ENCODE peak calls at places on chromosomes 13 and 19, in six cellular contexts. P is lower leg skin, E is NB4, D is breast epithelium, R is fibroblast of lung, B is foreskin fibroblast. A is an unnamed sample.

GRCh38 chr19:51799311-51799997 is 4.5 kb downstream of the FPR3 start:
- DNase-seq in R (peak; percentile 97), B (peak; percentile 94), E (peak; percentile 79), P (peak; percentile 87), D (peak; percentile 75), A (peak; percentile 98)

GRCh38 chr13:50236898-50237318 is 221.7 kb downstream of the KCNRG start:
- DNase-seq in P (no peak), R (peak; percentile 80), D (no peak), E (no peak), B (no peak), A (no peak)

GRCh38 chr13:94419304-94419943 is 60.1 kb downstream of the DCT start:
- DNase-seq in E (peak; percentile 14), R (peak; percentile 75), P (no peak), B (peak; percentile 61), D (no peak), A (no peak)

GRCh38 chr19:40177286-40178070 is 13.7 kb upstream of the MAP3K10 start:
- DNase-seq in R (no peak), D (no peak), B (no peak), E (no peak), P (no peak), A (no peak)

GRCh38 chr13:37209621-37210020 is 104.2 kb upstream of the CSNK1A1L start:
- DNase-seq in E (peak; percentile 7), R (peak; percentile 53), P (no peak), B (peak; percentile 36), D (no peak), A (no peak)

GRCh38 chr13:100382787-100383186 is 205.8 kb downstream of the GGACT start:
- DNase-seq in R (peak; percentile 63), E (peak; percentile 56), P (no peak), D (no peak), B (peak; percentile 62), A (no peak)

GRCh38 chr19:2446390-2446789 is 10.4 kb downstream of the LMNB2 start:
- DNase-seq in D (no peak), R (peak; percentile 10), B (no peak), P (no peak), E (no peak), A (no peak)

GRCh38 chr19:30696514-30696913 is 324.3 kb downstream of the ZNF536 start:
- DNase-seq in B (no peak), R (no peak), E (peak; percentile 35), P (no peak), D (no peak), A (no peak)

GRCh38 chr13:99431927-99432636 is 69.2 kb upstream of the TM9SF2 start:
- DNase-seq in B (no peak), R (no peak), E (peak; percentile 26), P (no peak), D (no peak), A (no peak)

GRCh38 chr13:21733475-21734311 is 62.8 kb downstream of the FGF9 start:
- DNase-seq in B (no peak), D (no peak), E (no peak), R (peak; percentile 1), P (no peak), A (no peak)

GRCh38 chr13:49297338-49297737 is 49.6 kb downstream of the CDADC1 start:
- DNase-seq in D (no peak), R (no peak), P (no peak), E (no peak), B (no peak), A (no peak)

GRCh38 chr13:70842062-70842644 is 733.9 kb upstream of the KLHL1 start:
- DNase-seq in B (no peak), P (no peak), E (no peak), D (no peak), R (no peak), A (no peak)

GRCh38 chr13:112793545-112794445 is 104.0 kb downstream of the ATP11A start:
- DNase-seq in E (no peak), R (no peak), P (no peak), D (no peak), B (no peak), A (no peak)

GRCh38 chr13:101529419-101529818 is 76.9 kb downstream of the ITGBL1 start:
- DNase-seq in B (peak; percentile 81), R (peak; percentile 90), D (no peak), P (peak; percentile 61), E (no peak), A (peak; percentile 65)

GRCh38 chr19:13207237-13208130 is 57.3 kb downstream of the IER2 start:
- DNase-seq in R (no peak), E (peak; percentile 53), P (no peak), B (peak; percentile 58), D (no peak), A (no peak)

GRCh38 chr13:113804017-113804702 is 45.1 kb downstream of the TMEM255B start:
- DNase-seq in D (no peak), B (no peak), R (peak; percentile 62), P (no peak), E (no peak), A (no peak)

GRCh38 chr13:113398963-113399754 is 35.2 kb upstream of the GRTP1 start:
- DNase-seq in E (no peak), B (peak; percentile 56), P (no peak), R (peak; percentile 72), D (no peak), A (peak; percentile 48)

GRCh38 chr13:98432638-98433037 is 144.3 kb downstream of the STK24 start:
- DNase-seq in P (no peak), B (no peak), D (no peak), E (no peak), R (no peak), A (no peak)

GRCh38 chr19:1182727-1183126 is 8.7 kb upstream of the SBNO2 start:
- DNase-seq in D (no peak), R (no peak), E (no peak), B (no peak), P (no peak), A (no peak)

DNA sequence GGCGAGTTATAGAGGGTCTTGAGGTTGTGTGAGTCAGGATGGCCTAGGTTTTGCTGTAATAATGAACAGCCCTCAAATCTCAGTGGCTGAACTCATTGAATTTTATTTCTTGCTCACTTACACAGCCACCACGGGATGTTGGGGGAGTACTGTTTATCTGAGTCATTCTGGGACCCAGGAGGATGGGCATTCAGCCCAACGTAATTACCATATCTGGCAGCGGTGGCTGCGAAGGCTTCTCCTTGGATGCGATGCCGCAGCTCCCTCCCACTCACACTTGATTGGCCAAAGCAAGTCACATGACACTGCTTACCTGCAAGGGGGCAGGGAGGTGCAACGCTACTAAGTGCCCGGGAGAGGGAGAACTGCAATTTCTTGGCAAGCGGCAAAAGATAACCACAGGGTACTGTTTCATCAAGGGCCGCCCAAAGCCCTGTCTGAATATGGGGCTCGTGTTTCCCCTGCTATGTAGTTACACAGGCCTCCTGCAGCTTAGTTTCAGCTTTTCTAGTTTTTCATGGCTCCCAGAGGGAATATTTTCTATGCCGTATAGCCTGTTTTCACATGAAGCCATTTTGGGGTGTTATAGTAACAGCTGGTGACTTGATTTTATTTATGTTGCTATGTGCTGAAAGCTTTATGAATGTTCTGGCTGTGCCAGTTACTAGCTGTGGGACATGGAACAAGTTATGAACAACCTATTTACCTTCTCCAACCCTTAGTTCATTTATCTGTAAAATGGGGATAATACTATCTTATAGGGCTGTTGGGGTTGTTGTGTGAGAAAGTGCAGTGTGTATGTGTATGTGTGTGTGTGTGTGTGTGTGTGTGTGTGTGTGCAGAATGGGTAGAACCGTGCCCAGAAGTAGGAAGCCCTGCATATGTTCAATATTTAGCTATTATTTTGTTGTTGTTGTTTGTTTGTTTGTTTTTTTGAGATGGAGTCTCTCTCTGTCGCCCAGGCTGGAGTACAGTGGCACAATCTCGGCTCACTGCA is 20.1 kb downstream of the ZSWIM9 start:
- DNase-seq in P (no peak), R (peak; percentile 96), D (no peak), B (peak; percentile 43), E (peak; percentile 64), A (no peak)
- TF ChIP-seq CTCF in P (no peak), R (no peak), D (peak; percentile 35), B (no peak), E (no peak), A (no peak)

DNA sequence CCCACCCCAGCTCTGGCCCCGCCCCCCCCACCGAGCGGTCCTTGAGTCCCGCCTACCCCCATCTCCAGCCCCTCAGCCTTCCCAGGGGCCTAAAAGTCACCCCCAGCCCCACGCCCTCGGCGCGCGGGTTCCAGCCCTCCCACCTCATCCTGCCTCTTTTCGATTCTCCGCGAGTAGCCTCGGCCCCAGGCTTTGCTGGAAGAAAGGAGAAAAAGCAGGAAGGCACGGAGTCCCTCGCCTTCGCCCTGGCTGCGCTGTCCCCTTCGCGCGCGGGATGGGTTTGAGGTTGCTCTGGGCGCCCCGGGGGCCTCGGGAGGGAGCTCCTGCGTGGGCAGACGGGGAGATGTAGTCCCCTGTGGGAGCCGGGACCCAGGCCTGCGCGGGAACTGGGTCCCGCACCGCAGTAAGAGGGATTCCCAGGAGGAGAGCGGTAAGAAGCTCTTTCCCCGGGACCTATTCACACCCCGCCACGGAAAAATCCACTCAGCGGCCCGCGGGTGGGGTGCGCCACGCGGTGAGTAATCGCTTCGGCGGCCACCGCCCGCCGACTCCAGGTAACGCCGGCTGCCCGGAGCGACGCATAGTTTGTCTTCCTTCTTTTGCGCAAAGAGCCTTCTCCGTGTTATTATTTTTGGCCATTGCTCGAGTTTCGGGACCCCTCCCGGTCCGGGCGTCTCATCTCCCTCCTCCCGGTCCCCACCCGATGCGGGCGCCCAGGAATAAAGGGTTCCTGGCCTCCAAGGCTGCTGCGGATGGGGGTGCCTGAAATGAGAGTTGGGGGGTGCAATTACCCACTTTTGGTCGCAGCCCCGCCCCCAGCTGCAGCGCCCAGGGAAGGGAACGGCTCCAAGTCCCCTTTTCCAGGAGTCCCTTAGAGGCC is 863 bp upstream of the CRLF1 start:
- DNase-seq in P (no peak), D (no peak), R (no peak), B (no peak), E (no peak), A (no peak)
- H3K4me3 ChIP-seq in P (no peak overlapping the region), D (peak overlapping the region; percentile 35), R (no peak overlapping the region), B (peak overlapping the region; percentile 28), E (no peak overlapping the region), A (peak overlapping the region; percentile 45)

DNA sequence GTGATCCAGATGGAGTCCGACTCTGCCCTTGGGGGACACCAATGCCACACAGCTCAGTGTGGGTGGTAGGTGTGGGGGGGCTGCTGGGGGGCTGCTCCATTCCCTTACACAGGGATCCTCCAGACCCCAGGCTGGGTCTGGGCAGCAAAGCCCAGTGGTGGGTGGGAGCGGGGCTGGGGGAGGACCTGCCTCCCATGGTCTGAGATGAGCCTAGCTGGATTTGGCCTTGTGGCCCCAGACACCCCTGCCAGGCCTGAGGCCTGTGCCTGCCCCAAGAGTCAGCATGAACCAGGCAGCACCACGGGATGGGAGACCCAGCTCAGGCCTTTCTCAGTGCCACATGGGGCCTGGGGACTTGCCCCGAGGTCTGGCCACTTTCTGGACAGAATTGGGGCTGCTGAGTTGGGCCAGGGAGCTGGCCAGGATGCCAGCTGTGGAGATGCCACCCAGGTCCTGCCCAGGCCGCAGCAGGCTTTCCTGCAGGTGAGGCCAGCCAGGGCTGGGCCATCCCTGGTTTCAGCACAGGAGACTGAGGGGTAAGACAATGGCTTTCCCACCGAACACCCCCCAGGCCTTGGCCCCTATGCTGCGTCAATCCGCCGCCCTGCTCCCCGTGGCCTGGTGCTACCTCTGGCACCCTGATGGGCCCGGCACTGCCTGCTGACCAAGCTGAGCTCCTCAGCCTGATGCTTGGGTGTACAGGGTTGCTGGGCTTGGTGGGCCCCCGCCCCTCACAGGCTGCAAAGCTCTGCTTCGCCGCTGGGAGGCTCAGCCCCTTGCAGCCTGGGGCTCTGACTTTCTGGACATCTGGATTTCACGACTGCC is 24.2 kb downstream of the CEBPG start:
- DNase-seq in E (no peak), R (no peak), B (peak; percentile 34), D (peak; percentile 39), P (no peak), A (no peak)
- TF ChIP-seq CTCF in E (no peak), R (no peak), B (no peak), D (no peak), P (no peak), A (no peak)

DNA sequence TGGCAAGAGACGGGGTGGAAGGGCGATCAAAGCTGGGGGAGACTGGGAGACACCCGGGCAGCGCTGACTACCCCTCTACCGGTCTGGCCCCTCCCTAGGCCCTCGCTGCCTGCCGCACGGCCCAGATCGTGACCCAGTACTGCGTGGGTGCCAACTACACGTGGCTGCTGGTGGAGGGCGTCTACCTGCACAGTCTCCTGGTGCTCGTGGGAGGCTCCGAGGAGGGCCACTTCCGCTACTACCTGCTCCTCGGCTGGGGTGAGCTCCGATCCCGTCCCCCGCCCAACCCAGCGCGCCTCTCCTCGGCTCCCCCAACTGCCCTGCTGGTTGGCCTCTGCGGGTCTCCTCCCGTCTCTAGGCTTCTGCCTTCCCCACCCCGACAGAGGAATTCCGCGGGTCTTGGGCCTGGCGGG is 8.8 kb downstream of the GIPR start:
- DNase-seq in P (no peak), E (no peak), D (no peak), B (no peak), R (no peak), A (no peak)
- H3K4me3 ChIP-seq in P (no peak overlapping the region), E (no peak overlapping the region), D (no peak overlapping the region), B (peak overlapping the region; percentile 15), R (no peak overlapping the region), A (no peak overlapping the region)